ENCODE peak calls at places on chromosome X, in five cellular contexts. P, W, H, B and S are unnamed samples.
A peak's percentile ranks its signal among the peaks of the same experiment; 100 is the strongest.

GRCh38 chrX:10577863-10578262 is 42.5 kb downstream of the MID1 start:
- DNase-seq in H (no peak), B (no peak), P (no peak), W (no peak), S (no peak)

GRCh38 chrX:109684136-109684535 is 48.9 kb downstream of the ACSL4 start:
- DNase-seq in B (no peak), W (no peak), P (no peak), H (no peak), S (no peak)

GRCh38 chrX:129953334-129953648 is 29.1 kb upstream of the BCORL1 start:
- DNase-seq in P (no peak), H (no peak), B (no peak), W (no peak), S (no peak)

GRCh38 chrX:15737957-15738685 is at the start of gene CA5B:
- DNase-seq in H (peak; percentile 96), B (peak; percentile 84), W (peak; percentile 87), P (peak; percentile 78), S (peak; percentile 96)

GRCh38 chrX:23736030-23736429 is 7.0 kb downstream of the ACOT9 start:
- DNase-seq in W (no peak), B (no peak), P (no peak), H (no peak), S (no peak)

GRCh38 chrX:10582945-10583344 is 37.4 kb downstream of the MID1 start:
- DNase-seq in P (no peak), H (no peak), B (no peak), W (no peak), S (no peak)

GRCh38 chrX:41705680-41706374 is 17.1 kb downstream of the GPR34 start:
- DNase-seq in W (no peak), H (no peak), B (no peak), P (no peak), S (no peak)

GRCh38 chrX:103831342-103831802 is 685 bp downstream of the RAB9B start:
- DNase-seq in W (no peak), B (no peak), H (peak; percentile 82), P (no peak), S (no peak)

GRCh38 chrX:133362538-133362937 is 52.8 kb downstream of the GPC4 start:
- DNase-seq in H (no peak), P (no peak), B (no peak), W (no peak), S (no peak)

GRCh38 chrX:45747905-45748304 is 547.2 kb upstream of the DIPK2B start:
- DNase-seq in P (no peak), H (no peak), W (no peak), B (no peak), S (no peak)

GRCh38 chrX:16876696-16877095 is 6.5 kb upstream of the RBBP7 start:
- DNase-seq in B (no peak), P (no peak), W (no peak), H (no peak), S (no peak)

GRCh38 chrX:147894332-147894870 is 17.3 kb upstream of the FMR1 start:
- DNase-seq in P (peak; percentile 48), B (no peak), W (no peak), H (no peak), S (no peak)

GRCh38 chrX:10769696-10770619 is 149.6 kb upstream of the MID1 start:
- DNase-seq in B (no peak), H (no peak), P (peak; percentile 30), W (no peak), S (no peak)

GRCh38 chrX:139889760-139890159 is 43.1 kb downstream of the ATP11C start:
- DNase-seq in H (no peak), P (no peak), B (no peak), W (no peak), S (no peak)

GRCh38 chrX:10633722-10634121 is 13.3 kb upstream of the MID1 start:
- DNase-seq in W (peak; percentile 17), B (peak; percentile 60), H (no peak), P (peak; percentile 67), S (no peak)

GRCh38 chrX:37912286-37912685 is 64.9 kb upstream of the DYNLT3 start:
- DNase-seq in P (no peak), B (no peak), H (no peak), W (no peak), S (no peak)

GRCh38 chrX:22097295-22097694 is 65.2 kb downstream of the PHEX start:
- DNase-seq in B (no peak), W (no peak), H (no peak), P (peak; percentile 24), S (no peak)

GRCh38 chrX:153779891-153780677 is 757 bp upstream of the SRPK3 start:
- DNase-seq in W (no peak), B (no peak), P (no peak), H (peak; percentile 15), S (no peak)

GRCh38 chrX:97481228-97481627 is 597.5 kb downstream of the RPA4 start:
- DNase-seq in B (no peak), H (no peak), W (no peak), P (no peak), S (no peak)

GRCh38 chrX:115553171-115553570 is 7.8 kb upstream of the PLS3 start:
- DNase-seq in W (no peak), H (no peak), P (no peak), B (no peak), S (no peak)

GRCh38 chrX:136185409-136186022 is 38.2 kb downstream of the FHL1 start:
- DNase-seq in W (no peak), P (peak; percentile 43), B (no peak), H (no peak), S (no peak)

GRCh38 chrX:138034136-138034535 is 468.2 kb downstream of the ZIC3 start:
- DNase-seq in H (no peak), P (no peak), W (no peak), B (no peak), S (no peak)

GRCh38 chrX:19107035-19107434 is 15.2 kb downstream of the ADGRG2 start:
- DNase-seq in B (no peak), P (no peak), W (no peak), H (no peak), S (no peak)

GRCh38 chrX:108732630-108733321 is 3.6 kb downstream of the IRS4 start:
- DNase-seq in H (peak; percentile 38), B (peak; percentile 16), P (no peak), W (peak; percentile 17), S (no peak)

GRCh38 chrX:13938053-13938765 is 91.5 kb downstream of the GEMIN8 start:
- DNase-seq in H (peak; percentile 56), W (peak; percentile 54), B (peak; percentile 59), P (no peak), S (peak; percentile 72)

GRCh38 chrX:107766470-107767140 is 9.0 kb downstream of the TSC22D3 start:
- DNase-seq in P (no peak), H (peak; percentile 76), W (no peak), B (no peak), S (no peak)

GRCh38 chrX:37783284-37783683 is 3.4 kb downstream of the CYBB start:
- DNase-seq in W (no peak), B (no peak), H (peak; percentile 34), P (no peak), S (peak; percentile 58)

GRCh38 chrX:6226053-6226645 is 2.5 kb downstream of the NLGN4X start:
- DNase-seq in W (peak; percentile 66), H (no peak), B (peak; percentile 65), P (no peak), S (no peak)

GRCh38 chrX:110509778-110510510 is 151.3 kb downstream of the RTL9 start:
- DNase-seq in B (no peak), P (peak; percentile 24), H (no peak), W (no peak), S (no peak)